ENCODE peak calls at places on chromosomes 16 and 17, in nine cellular contexts. L is ovary, H is A549, R is sigmoid colon, K is tibial nerve, M is suprapubic skin, Z is SK-N-SH, D is stomach, V is HepG2. Q is an unnamed sample.
A peak's percentile ranks its signal among the peaks of the same experiment; 100 is the strongest.

GRCh38 chr17:27748360-27748825 is 51.9 kb downstream of the NOS2 start:
- DNase-seq in K (no peak), H (no peak), V (no peak), Z (no peak), M (no peak), R (no peak), D (no peak), L (no peak), Q (no peak)

GRCh38 chr17:9252525-9252924 is 231.2 kb downstream of the NTN1 start:
- DNase-seq in L (no peak), H (no peak), Z (no peak), D (no peak), V (no peak), M (no peak), K (no peak), R (no peak), Q (no peak)

GRCh38 chr16:31128711-31129567 is 6.6 kb downstream of the PRSS8 start:
- DNase-seq in K (no peak), R (no peak), Z (no peak), D (peak; percentile 82), H (no peak), L (no peak), M (no peak), V (no peak), Q (peak; percentile 79)

GRCh38 chr16:88393571-88393970 is 10.8 kb downstream of the ZNF469 start:
- DNase-seq in K (no peak), H (no peak), Z (no peak), M (no peak), R (no peak), V (no peak), D (no peak), L (no peak), Q (no peak)

GRCh38 chr16:24359490-24359889 is 103.4 kb downstream of the CACNG3 start:
- DNase-seq in R (no peak), H (no peak), D (no peak), V (no peak), Z (no peak), L (no peak), K (no peak), M (no peak), Q (no peak)

GRCh38 chr17:4806420-4806769 is 557 bp upstream of the PLD2 start:
- DNase-seq in V (no peak), M (no peak), L (no peak), D (no peak), R (no peak), H (no peak), Z (no peak), K (no peak), Q (peak; percentile 33)

GRCh38 chr16:4972938-4973587 is 14.9 kb downstream of the SEC14L5 start:
- DNase-seq in R (no peak), Z (no peak), L (no peak), H (no peak), V (no peak), M (no peak), D (no peak), K (no peak), Q (no peak)

GRCh38 chr17:80030730-80031410 is 4.8 kb downstream of the TBC1D16 start:
- DNase-seq in D (peak; percentile 92), V (no peak), R (no peak), M (no peak), K (no peak), Z (no peak), L (no peak), H (no peak), Q (peak; percentile 74)

GRCh38 chr16:66746682-66747081 is 4.7 kb downstream of the DYNC1LI2 start:
- DNase-seq in D (no peak), H (no peak), V (no peak), L (no peak), Z (no peak), M (no peak), K (no peak), R (no peak), Q (no peak)

GRCh38 chr16:48003226-48003907 is 152.4 kb downstream of the ABCC12 start:
- DNase-seq in R (no peak), M (no peak), L (no peak), Z (no peak), V (no peak), H (no peak), K (no peak), D (no peak), Q (no peak)

GRCh38 chr16:88634141-88634993 is 4.0 kb upstream of the IL17C start:
- DNase-seq in D (peak; percentile 53), R (no peak), Z (no peak), L (peak; percentile 28), M (no peak), V (no peak), K (no peak), H (no peak), Q (peak; percentile 74)

GRCh38 chr17:2174471-2175293 is 119.8 kb downstream of the HIC1 start:
- DNase-seq in K (peak; percentile 37), V (peak; percentile 94), H (no peak), D (no peak), Z (peak; percentile 60), M (no peak), L (peak; percentile 84), R (peak; percentile 87), Q (peak; percentile 25)

GRCh38 chr17:32285770-32286517 is 20.3 kb downstream of the RHBDL3 start:
- DNase-seq in R (no peak), H (no peak), K (no peak), M (no peak), V (no peak), D (no peak), Z (no peak), L (no peak), Q (no peak)

GRCh38 chr17:69246726-69247375 is 18.2 kb upstream of the ABCA10 start:
- DNase-seq in K (no peak), M (no peak), V (peak; percentile 62), R (no peak), L (no peak), Z (peak; percentile 39), H (peak; percentile 31), D (no peak), Q (no peak)

GRCh38 chr16:53530046-53530445 is 27.0 kb upstream of the AKTIP start:
- DNase-seq in L (no peak), H (no peak), D (no peak), Z (peak; percentile 61), V (no peak), R (no peak), K (no peak), M (no peak), Q (no peak)

GRCh38 chr17:33272438-33272837 is 20.7 kb downstream of the ASIC2 start:
- DNase-seq in R (no peak), L (no peak), D (no peak), Z (no peak), M (no peak), H (no peak), K (no peak), V (no peak), Q (no peak)

GRCh38 chr17:82807101-82807500 is 32.7 kb downstream of the ZNF750 start:
- DNase-seq in V (no peak), Z (no peak), H (no peak), K (no peak), L (no peak), D (no peak), R (no peak), M (no peak), Q (no peak)

GRCh38 chr16:35215287-35215686 is 1755.9 kb downstream of the TP53TG3F start:
- DNase-seq in L (no peak), V (no peak), Z (no peak), R (no peak), H (no peak), D (no peak), M (no peak), K (no peak), Q (no peak)
- H3K9me3 ChIP-seq in L (no peaks in the 10 kb centered on the region), V (peaks cover 69% of the 10 kb centered on the region), Z (no peaks in the 10 kb centered on the region), R (no peaks in the 10 kb centered on the region), H (no peaks in the 10 kb centered on the region), D (peaks cover 25% of the 10 kb centered on the region), M (no peaks in the 10 kb centered on the region), K (no peaks in the 10 kb centered on the region), Q (no peaks in the 10 kb centered on the region)

GRCh38 chr17:16415031-16415924 is at the start of gene TRPV2:
- DNase-seq in R (no peak), L (peak; percentile 48), Z (peak; percentile 23), V (peak; percentile 59), H (peak; percentile 55), K (no peak), D (peak; percentile 60), M (no peak), Q (peak; percentile 65)
- TF ChIP-seq EP300 in R (no peak), L (no peak), Z (no peak), V (no peak), H (no peak), K (no peak), D (no peak), M (no peak), Q (no peak)

GRCh38 chr16:49078571-49078970 is 203.1 kb downstream of the CBLN1 start:
- DNase-seq in H (no peak), R (no peak), D (no peak), V (no peak), M (no peak), L (no peak), Z (no peak), K (no peak), Q (no peak)

GRCh38 chr16:49081556-49081955 is 200.1 kb downstream of the CBLN1 start:
- DNase-seq in H (no peak), R (no peak), L (no peak), K (no peak), V (no peak), Z (no peak), D (no peak), M (no peak), Q (no peak)

GRCh38 chr16:49075709-49076108 is 205.9 kb downstream of the CBLN1 start:
- DNase-seq in D (no peak), K (no peak), V (no peak), Z (no peak), M (no peak), L (no peak), R (no peak), H (no peak), Q (no peak)

DNA sequence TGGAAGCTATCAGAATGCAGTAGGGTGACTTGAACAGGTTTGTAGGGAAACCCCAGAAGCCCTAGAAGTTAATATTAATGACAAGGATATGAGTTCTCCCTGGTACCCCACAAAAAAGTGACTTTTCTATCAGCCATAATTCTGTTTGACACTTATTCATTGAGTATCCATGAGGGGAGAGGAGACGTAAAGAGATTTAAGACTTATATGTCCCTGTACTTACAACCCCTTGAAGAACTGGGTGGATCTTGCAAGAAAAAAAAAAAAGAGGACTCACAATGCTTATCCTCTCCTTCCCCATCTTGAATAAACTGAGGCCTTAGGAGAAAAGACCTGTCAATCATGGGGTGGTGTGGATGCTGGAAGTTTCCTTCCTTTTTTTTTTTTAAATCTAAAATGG is 203.5 kb downstream of the CBLN1 start:
- DNase-seq in M (no peak), L (no peak), Z (no peak), H (no peak), D (no peak), R (no peak), V (no peak), K (no peak), Q (no peak)
- H3K9me3 ChIP-seq in M (no peaks in the 10 kb centered on the region), L (no peaks in the 10 kb centered on the region), Z (no peaks in the 10 kb centered on the region), H (peaks cover 4% of the 10 kb centered on the region), D (peaks cover 33% of the 10 kb centered on the region), R (no peaks in the 10 kb centered on the region), V (peaks cover 20% of the 10 kb centered on the region), K (no peaks in the 10 kb centered on the region), Q (no peaks in the 10 kb centered on the region)

DNA sequence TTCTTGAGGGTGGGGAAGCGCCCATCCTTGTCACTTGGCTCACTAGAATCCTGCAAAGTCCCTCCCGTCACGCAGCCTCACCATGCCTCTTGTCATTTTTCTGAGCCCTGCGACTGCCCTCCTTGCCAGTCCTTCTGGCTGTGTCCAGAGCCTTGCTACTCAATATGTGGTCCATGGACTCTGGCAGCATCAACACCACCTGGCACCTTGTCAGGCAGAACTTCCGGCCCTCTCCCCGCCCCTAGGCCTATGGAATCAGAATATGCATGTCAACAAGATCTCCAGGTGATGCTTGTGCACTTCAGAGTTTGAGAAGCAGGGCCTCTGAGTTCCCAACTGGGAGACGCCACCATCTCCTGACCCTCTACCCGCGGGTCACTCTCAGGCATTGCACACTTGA is 12.1 kb downstream of the PIMREG start:
- DNase-seq in D (no peak), M (no peak), H (no peak), Z (no peak), V (no peak), L (peak; percentile 15), K (no peak), R (no peak), Q (no peak)
- TF ChIP-seq EP300 in D (no peak), M (no peak), H (no peak), Z (no peak), V (no peak), L (no peak), K (no peak), R (no peak), Q (no peak)

Q was measured in transverse colon.